ENCODE peak calls at places on chromosomes 1 and 21, in five cellular contexts. O is heart right ventricle, I is fibroblast of villous mesenchyme, U is ovary, Y is osteocyte. Z is an unnamed sample.
A peak's percentile ranks its signal among the peaks of the same experiment; 100 is the strongest.

GRCh38 chr1:220908757-220909156 is 29.5 kb downstream of the HLX start:
- DNase-seq in U (no peak), Y (no peak), O (no peak), I (peak; percentile 48), Z (no peak)

GRCh38 chr1:32364836-32365235 is 2.5 kb downstream of the TSSK3 start:
- DNase-seq in Y (no peak), I (no peak), O (no peak), U (peak; percentile 28), Z (no peak)

GRCh38 chr1:64282353-64282752 is 78.9 kb downstream of the UBE2U start:
- DNase-seq in Y (no peak), I (no peak), O (peak; percentile 16), U (peak; percentile 35), Z (peak; percentile 29)

GRCh38 chr1:200384818-200385390 is 24.9 kb downstream of the ZNF281 start:
- DNase-seq in I (peak; percentile 64), O (no peak), U (no peak), Y (no peak), Z (no peak)

GRCh38 chr1:46098043-46098712 is 34.3 kb downstream of the PIK3R3 start:
- DNase-seq in U (no peak), O (no peak), Y (no peak), I (no peak), Z (no peak)

GRCh38 chr1:212355230-212355969 is 59.3 kb downstream of the PACC1 start:
- DNase-seq in I (no peak), O (no peak), Y (no peak), U (no peak), Z (no peak)

GRCh38 chr1:78283691-78284090 is 207.1 kb upstream of the PTGFR start:
- DNase-seq in I (no peak), Y (no peak), U (no peak), O (no peak), Z (no peak)

GRCh38 chr1:186763107-186763506 is 65.6 kb upstream of the PLA2G4A start:
- DNase-seq in O (no peak), Y (no peak), I (peak; percentile 5), U (no peak), Z (no peak)

GRCh38 chr1:175591083-175591743 is 152.2 kb downstream of the TNR start:
- DNase-seq in I (no peak), Y (no peak), O (peak; percentile 28), U (no peak), Z (peak; percentile 57)

GRCh38 chr1:39576016-39576657 is 453 bp downstream of the PABPC4 start:
- DNase-seq in U (peak; percentile 67), O (peak; percentile 39), Y (no peak), I (peak; percentile 44), Z (no peak)

GRCh38 chr1:245225709-245226464 is 71.1 kb downstream of the KIF26B start:
- DNase-seq in U (no peak), O (no peak), Y (no peak), I (no peak), Z (no peak)

GRCh38 chr1:160021376-160022074 is 10.3 kb downstream of the PIGM start:
- DNase-seq in I (no peak), Y (no peak), U (no peak), O (no peak), Z (no peak)

GRCh38 chr21:33931799-33932390 is 16.3 kb upstream of the ATP5PO start:
- DNase-seq in I (peak; percentile 60), Y (no peak), O (no peak), U (no peak), Z (no peak)

GRCh38 chr1:180615493-180616290 is 16.1 kb upstream of the XPR1 start:
- DNase-seq in Y (no peak), O (no peak), I (no peak), U (no peak), Z (no peak)

Z was measured in heart left ventricle.